ENCODE peak calls at places on chromosomes 6 and 20, in four cellular contexts. M is upper lobe of left lung, J is A549, K is right lobe of liver. D is an unnamed sample. For H3K4me1, the result is how much of the 10 kb centered on the place peaks cover.

GRCh38 chr6:1952726-1953360 is 292.6 kb downstream of the GMDS start:
- DNase-seq in M (no peak), J (peak), K (no peak), D (no peak)

GRCh38 chr6:79687759-79688158 is 56.6 kb downstream of the SH3BGRL2 start:
- DNase-seq in M (no peak), J (no peak), K (no peak), D (no peak)

GRCh38 chr6:113893866-113894265 is 36.7 kb downstream of the MARCKS start:
- DNase-seq in M (no peak), J (no peak), K (no peak), D (no peak)

GRCh38 chr6:161273356-161273751 is 507 bp downstream of the AGPAT4 start:
- DNase-seq in M (no peak), J (no peak), K (no peak), D (no peak)

GRCh38 chr6:15901141-15902115 is 227.5 kb upstream of the MYLIP start:
- DNase-seq in M (no peak), J (no peak), K (peak), D (peak)

GRCh38 chr20:41100001-41100480 is 37.3 kb upstream of the PLCG1 start:
- DNase-seq in M (no peak), J (no peak), K (no peak), D (no peak)

GRCh38 chr6:111011360-111012142 is 29.7 kb downstream of the RPF2 start:
- DNase-seq in M (no peak), J (peak), K (no peak), D (no peak)

GRCh38 chr20:23120261-23120660 is 34.1 kb upstream of the CD93 start:
- DNase-seq in M (no peak), J (no peak), K (no peak), D (no peak)

GRCh38 chr6:92586236-92586977 is 833.0 kb downstream of the EPHA7 start:
- DNase-seq in M (no peak), J (no peak), K (no peak), D (no peak)

GRCh38 chr20:9927224-9927623 is 88.3 kb upstream of the PAK5 start:
- DNase-seq in M (no peak), J (no peak), K (no peak), D (no peak)

GRCh38 chr6:108958900-108959770 is 110.9 kb downstream of the ARMC2 start:
- DNase-seq in M (peak), J (no peak), K (no peak), D (no peak)

GRCh38 chr6:170097505-170098427 is 193.1 kb downstream of the DLL1 start:
- DNase-seq in M (peak), J (no peak), K (no peak), D (no peak)

GRCh38 chr20:23187759-23188158 is 101.6 kb upstream of the CD93 start:
- DNase-seq in M (peak), J (no peak), K (no peak), D (no peak)

GRCh38 chr6:159616456-159616855 is 76.6 kb downstream of the SOD2 start:
- DNase-seq in M (no peak), J (no peak), K (no peak), D (no peak)

GRCh38 chr6:19551611-19552010 is 285.6 kb upstream of the ID4 start:
- DNase-seq in M (no peak), J (no peak), K (no peak), D (no peak)

GRCh38 chr6:10418862-10419748 is 4.2 kb upstream of the TFAP2A start:
- DNase-seq in M (peak), J (no peak), K (no peak), D (no peak)

GRCh38 chr6:24990227-24990843 is 54.6 kb upstream of the RIPOR2 start:
- DNase-seq in M (no peak), J (no peak), K (no peak), D (no peak)

GRCh38 chr6:56806368-56806767 is 148.5 kb upstream of the BEND6 start:
- DNase-seq in M (no peak), J (no peak), K (no peak), D (no peak)

GRCh38 chr20:58308680-58309527 is 611 bp upstream of the RAB22A start:
- DNase-seq in M (peak), J (peak), K (peak), D (peak)

GRCh38 chr6:75278474-75279077 is 6.0 kb downstream of the TMEM30A start:
- DNase-seq in M (no peak), J (no peak), K (no peak), D (no peak)

GRCh38 chr6:10465633-10466499 is 51.0 kb upstream of the TFAP2A start:
- DNase-seq in M (no peak), J (peak), K (peak), D (no peak)

GRCh38 chr20:44398303-44398702 is 42.8 kb downstream of the HNF4A start:
- DNase-seq in M (no peak), J (peak), K (no peak), D (no peak)

GRCh38 chr20:50855498-50856474 is 60.9 kb downstream of the BCAS4 start:
- DNase-seq in M (no peak), J (peak), K (peak), D (peak)

GRCh38 chr6:47932575-47932974 is 150.7 kb downstream of the OPN5 start:
- DNase-seq in M (no peak), J (no peak), K (no peak), D (peak)

GRCh38 chr6:169253745-169254238 is at the start of gene THBS2:
- DNase-seq in M (peak), J (no peak), K (no peak), D (no peak)

GRCh38 chr6:4653141-4653540 is 123.1 kb upstream of the CDYL start:
- DNase-seq in M (no peak), J (no peak), K (no peak), D (no peak)

GRCh38 chr6:3270258-3270657 is 11.5 kb downstream of the PSMG4 start:
- DNase-seq in M (no peak), J (no peak), K (no peak), D (no peak)
- TF ChIP-seq POLR2A in M (no peak), J (no peak), K (no peak), D (no peak)

GRCh38 chr6:158002951-158003853 is 21.5 kb downstream of the SYNJ2 start:
- DNase-seq in M (no peak), J (no peak), K (peak), D (no peak)
- H3K4me1 ChIP-seq in M (under half), J (under half), K (under half), D (under half)

GRCh38 chr6:89819336-89820130 is at the start of gene MDN1:
- DNase-seq in M (peak), J (peak), K (peak), D (peak)
- TF ChIP-seq POLR2A in M (no peak), J (peak), K (peak), D (peak)

GRCh38 chr6:139540276-139540675 is 165.8 kb upstream of the CITED2 start:
- DNase-seq in M (no peak), J (no peak), K (no peak), D (no peak)
- H3K4me1 ChIP-seq in M (under half), J (under half), K (under half), D (under half)

GRCh38 chr6:12065321-12066140 is 53.4 kb downstream of the HIVEP1 start:
- DNase-seq in M (no peak), J (no peak), K (no peak), D (no peak)
- TF ChIP-seq POLR2A in M (no peak), J (no peak), K (no peak), D (no peak)

DNA sequence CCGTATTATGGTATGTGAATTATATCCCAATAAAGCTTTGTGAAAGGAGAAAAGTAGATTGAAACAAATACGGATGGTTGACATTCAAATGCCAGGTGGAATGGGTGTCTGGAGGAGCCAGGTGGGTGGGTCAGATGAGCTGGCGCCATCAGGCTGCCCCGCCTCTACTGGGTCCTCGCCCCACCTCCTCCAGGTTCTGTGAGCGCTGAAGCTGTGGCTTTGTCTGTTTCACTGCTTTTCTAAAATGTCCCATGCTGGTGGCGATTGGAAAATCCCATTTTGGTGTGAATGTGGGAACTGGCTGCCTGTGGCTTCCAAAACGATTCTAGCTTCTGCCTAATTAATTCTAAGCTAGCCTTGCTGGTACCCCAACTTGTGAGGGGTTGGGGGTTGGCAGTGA is 16.5 kb downstream of the DUSP22 start:
- DNase-seq in M (peak), J (no peak), K (no peak), D (no peak)
- H3K4me1 ChIP-seq in M (under half), J (under half), K (under half), D (under half)

GRCh38 chr6:27133281-27134227 is 113.9 kb upstream of the PRSS16 start:
- DNase-seq in M (peak), J (no peak), K (peak), D (peak)
- TF ChIP-seq POLR2A in M (no peak), J (peak), K (peak), D (peak)

GRCh38 chr6:89406157-89406556 is 5.9 kb downstream of the RRAGD start:
- DNase-seq in M (no peak), J (no peak), K (no peak), D (no peak)

GRCh38 chr6:89400912-89401399 is 11.1 kb downstream of the RRAGD start:
- DNase-seq in M (no peak), J (no peak), K (no peak), D (no peak)

GRCh38 chr6:89400050-89400449 is 12.0 kb downstream of the RRAGD start:
- DNase-seq in M (no peak), J (no peak), K (no peak), D (no peak)

GRCh38 chr6:89404512-89404911 is 7.6 kb downstream of the RRAGD start:
- DNase-seq in M (no peak), J (no peak), K (no peak), D (no peak)

GRCh38 chr6:89402776-89403175 is 9.3 kb downstream of the RRAGD start:
- DNase-seq in M (peak), J (no peak), K (no peak), D (no peak)
- H3K4me1 ChIP-seq in M (under half), J (under half), K (under half), D (under half)

GRCh38 chr20:32333988-32334885 is 23.9 kb upstream of the ASXL1 start:
- DNase-seq in M (peak), J (no peak), K (peak), D (peak)
- TF ChIP-seq POLR2A in M (no peak), J (no peak), K (no peak), D (no peak)

DNA sequence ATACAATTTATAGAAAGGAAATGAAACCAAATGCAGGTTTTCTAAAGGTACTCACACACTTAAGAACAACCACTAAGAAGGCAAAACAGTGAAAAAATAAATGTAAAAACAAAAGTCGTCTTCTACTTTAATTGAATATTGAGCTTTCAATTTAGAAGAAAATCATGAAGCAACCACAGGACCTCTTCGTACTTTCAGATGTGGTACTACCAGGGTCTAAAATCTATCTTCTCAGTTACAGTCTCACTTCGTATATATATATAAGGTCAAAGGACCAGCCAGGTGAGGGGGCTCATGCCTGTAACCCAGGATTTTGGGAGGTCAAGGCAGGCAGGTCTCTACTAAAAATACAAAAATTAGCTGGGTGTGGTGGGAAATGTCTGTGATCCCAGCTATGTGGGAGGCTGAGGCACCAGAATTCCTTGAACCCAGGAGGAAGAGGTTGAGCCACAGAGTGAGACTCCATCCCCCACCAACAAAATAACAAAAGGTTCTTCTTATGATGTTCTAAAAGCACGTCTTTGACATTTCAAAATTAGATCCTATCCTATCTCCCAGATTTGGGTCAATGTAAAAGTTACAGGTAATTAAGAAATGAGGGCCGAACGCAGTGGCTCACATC is 12.5 kb downstream of the ROMO1 start:
- DNase-seq in M (no peak), J (no peak), K (no peak), D (no peak)
- H3K4me1 ChIP-seq in M (under half), J (under half), K (under half), D (under half)

D was measured in Peyer's patch.